ENCODE peak calls at places on chromosomes 7 and 10, in ten cellular contexts. H, D, N, I, F, A, W, S, L and K are unnamed samples.

GRCh38 chr7:81484266-81484665 is 285.6 kb downstream of the HGF start:
- DNase-seq in H (no peak), D (no peak), N (peak), I (peak), F (no peak), A (no peak), W (no peak), S (no peak), L (no peak), K (peak)

GRCh38 chr7:3068568-3068967 is 24.9 kb upstream of the CARD11 start:
- DNase-seq in H (no peak), D (no peak), N (no peak), I (no peak), F (peak), A (no peak), W (no peak), S (no peak), L (no peak), K (no peak)

GRCh38 chr7:44391171-44391570 is 65.8 kb upstream of the CAMK2B start:
- DNase-seq in H (no peak), D (no peak), N (no peak), I (no peak), F (no peak), A (peak), W (no peak), S (no peak), L (no peak), K (no peak)

GRCh38 chr7:145557805-145558204 is 558.8 kb upstream of the CNTNAP2 start:
- DNase-seq in H (no peak), D (no peak), N (peak), I (no peak), F (no peak), A (no peak), W (no peak), S (no peak), L (no peak), K (no peak)

GRCh38 chr10:30818854-30819253 is 189.3 kb upstream of the LYZL2 start:
- DNase-seq in H (no peak), D (no peak), N (peak), I (no peak), F (no peak), A (no peak), W (no peak), S (no peak), L (no peak), K (no peak)

GRCh38 chr7:70098133-70098561 is 499.9 kb downstream of the AUTS2 start:
- DNase-seq in H (no peak), D (no peak), N (no peak), I (no peak), F (no peak), A (no peak), W (no peak), S (no peak), L (no peak), K (no peak)

GRCh38 chr7:76048668-76048988 is 722 bp downstream of the MDH2 start:
- DNase-seq in H (no peak), D (peak), N (peak), I (no peak), F (peak), A (no peak), W (no peak), S (no peak), L (no peak), K (peak)

GRCh38 chr7:100801833-100802568 is 25.3 kb downstream of the EPHB4 start:
- DNase-seq in H (peak), D (no peak), N (no peak), I (peak), F (peak), A (peak), W (no peak), S (no peak), L (no peak), K (peak)

GRCh38 chr10:11179231-11180105 is 161.8 kb downstream of the CELF2 start:
- DNase-seq in H (no peak), D (peak), N (no peak), I (no peak), F (no peak), A (no peak), W (no peak), S (no peak), L (no peak), K (no peak)

GRCh38 chr10:670038-670437 is 19.4 kb downstream of the DIP2C start:
- DNase-seq in H (no peak), D (no peak), N (no peak), I (no peak), F (no peak), A (no peak), W (no peak), S (no peak), L (no peak), K (no peak)

GRCh38 chr7:4797858-4798705 is 22.7 kb downstream of the AP5Z1 start:
- DNase-seq in H (peak), D (peak), N (peak), I (no peak), F (peak), A (peak), W (peak), S (peak), L (peak), K (peak)

GRCh38 chr10:86940677-86941076 is 16.7 kb downstream of the MMRN2 start:
- DNase-seq in H (peak), D (no peak), N (no peak), I (no peak), F (no peak), A (no peak), W (no peak), S (no peak), L (no peak), K (peak)

GRCh38 chr7:129376076-129376777 is 58.0 kb upstream of the STRIP2 start:
- DNase-seq in H (peak), D (peak), N (no peak), I (no peak), F (peak), A (no peak), W (peak), S (no peak), L (peak), K (no peak)

GRCh38 chr10:61390841-61391240 is 62.3 kb downstream of the TMEM26 start:
- DNase-seq in H (no peak), D (no peak), N (no peak), I (no peak), F (no peak), A (no peak), W (no peak), S (no peak), L (no peak), K (no peak)

GRCh38 chr7:76260171-76260703 is 42.2 kb upstream of the HSPB1 start:
- DNase-seq in H (peak), D (peak), N (no peak), I (no peak), F (peak), A (peak), W (peak), S (peak), L (peak), K (no peak)

GRCh38 chr7:1842321-1843221 is 172.5 kb downstream of the ELFN1 start:
- DNase-seq in H (no peak), D (no peak), N (peak), I (peak), F (no peak), A (no peak), W (no peak), S (no peak), L (no peak), K (no peak)

GRCh38 chr7:73725703-73726466 is 6.4 kb upstream of the STX1A start:
- DNase-seq in H (peak), D (peak), N (peak), I (no peak), F (peak), A (peak), W (peak), S (peak), L (peak), K (peak)

GRCh38 chr7:1122832-1123501 is 35.1 kb downstream of the GPER1 start:
- DNase-seq in H (no peak), D (no peak), N (peak), I (no peak), F (no peak), A (no peak), W (no peak), S (no peak), L (no peak), K (no peak)

GRCh38 chr7:127383123-127383835 is 9.2 kb downstream of the ZNF800 start:
- DNase-seq in H (peak), D (no peak), N (no peak), I (no peak), F (no peak), A (no peak), W (no peak), S (no peak), L (no peak), K (no peak)